ENCODE peak calls at places on chromosomes 12 and 14, in five cellular contexts. J is psoas muscle, N is heart left ventricle, S is left ventricle myocardium inferior, L is SJSA1. K is an unnamed sample.

GRCh38 chr12:12007001-12007712 is 63.6 kb upstream of the BCL2L14 start:
- DNase-seq in J (no peak), N (no peak), S (no peak), L (peak; percentile 97), K (no peak)

GRCh38 chr12:24232531-24232930 is 283.1 kb upstream of the SOX5 start:
- DNase-seq in J (no peak), N (no peak), S (no peak), L (no peak), K (no peak)

GRCh38 chr14:85535916-85536834 is 6.2 kb downstream of the FLRT2 start:
- DNase-seq in J (no peak), N (no peak), S (no peak), L (peak; percentile 71), K (peak; percentile 44)

GRCh38 chr12:82754856-82755255 is 68.2 kb downstream of the TMTC2 start:
- DNase-seq in J (no peak), N (no peak), S (no peak), L (no peak), K (no peak)

GRCh38 chr12:69880566-69880965 is 55.5 kb downstream of the MYRFL start:
- DNase-seq in J (no peak), N (no peak), S (no peak), L (no peak), K (no peak)

GRCh38 chr12:114580306-114580705 is 103.7 kb downstream of the TBX3 start:
- DNase-seq in J (no peak), N (no peak), S (no peak), L (no peak), K (no peak)

GRCh38 chr12:110370732-110371141 is 32.8 kb downstream of the ANAPC7 start:
- DNase-seq in J (no peak), N (no peak), S (no peak), L (no peak), K (no peak)

GRCh38 chr12:63124778-63125177 is 26.2 kb downstream of the AVPR1A start:
- DNase-seq in J (no peak), N (no peak), S (no peak), L (no peak), K (no peak)

GRCh38 chr12:94204647-94205247 is 56.4 kb downstream of the PLXNC1 start:
- DNase-seq in J (no peak), N (no peak), S (no peak), L (no peak), K (no peak)

GRCh38 chr14:82398313-82398712 is 864.7 kb upstream of the SEL1L start:
- DNase-seq in J (no peak), N (no peak), S (no peak), L (no peak), K (no peak)

GRCh38 chr12:120466560-120467315 is 2.8 kb downstream of the SRSF9 start:
- DNase-seq in J (peak; percentile 20), N (peak; percentile 28), S (no peak), L (peak; percentile 29), K (peak; percentile 34)

GRCh38 chr12:46435625-46436024 is 63.1 kb upstream of the SLC38A2 start:
- DNase-seq in J (no peak), N (no peak), S (no peak), L (no peak), K (no peak)

GRCh38 chr14:99119554-99119953 is 152.4 kb downstream of the BCL11B start:
- DNase-seq in J (no peak), N (no peak), S (no peak), L (no peak), K (no peak)

GRCh38 chr12:88305491-88305890 is 163.4 kb downstream of the TMTC3 start:
- DNase-seq in J (no peak), N (no peak), S (no peak), L (no peak), K (no peak)

GRCh38 chr12:111437816-111438454 is 32.2 kb downstream of the SH2B3 start:
- DNase-seq in J (no peak), N (peak; percentile 60), S (no peak), L (no peak), K (no peak)

GRCh38 chr14:65686761-65687160 is 274.2 kb downstream of the FUT8 start:
- DNase-seq in J (no peak), N (no peak), S (no peak), L (no peak), K (no peak)

GRCh38 chr14:59846595-59846994 is 24.0 kb downstream of the RTN1 start:
- DNase-seq in J (no peak), N (no peak), S (no peak), L (no peak), K (no peak)

GRCh38 chr12:1250641-1251040 is 259.6 kb downstream of the ERC1 start:
- DNase-seq in J (no peak), N (no peak), S (no peak), L (no peak), K (no peak)

GRCh38 chr14:100030441-100031153 is 34.6 kb upstream of the EVL start:
- DNase-seq in J (no peak), N (no peak), S (no peak), L (peak; percentile 58), K (peak; percentile 25)

GRCh38 chr12:63802012-63802608 is 22.4 kb downstream of the RXYLT1 start:
- DNase-seq in J (no peak), N (no peak), S (no peak), L (peak; percentile 12), K (no peak)

GRCh38 chr14:61589691-61590521 is 105.4 kb upstream of the HIF1A start:
- DNase-seq in J (no peak), N (no peak), S (no peak), L (no peak), K (no peak)

DNA sequence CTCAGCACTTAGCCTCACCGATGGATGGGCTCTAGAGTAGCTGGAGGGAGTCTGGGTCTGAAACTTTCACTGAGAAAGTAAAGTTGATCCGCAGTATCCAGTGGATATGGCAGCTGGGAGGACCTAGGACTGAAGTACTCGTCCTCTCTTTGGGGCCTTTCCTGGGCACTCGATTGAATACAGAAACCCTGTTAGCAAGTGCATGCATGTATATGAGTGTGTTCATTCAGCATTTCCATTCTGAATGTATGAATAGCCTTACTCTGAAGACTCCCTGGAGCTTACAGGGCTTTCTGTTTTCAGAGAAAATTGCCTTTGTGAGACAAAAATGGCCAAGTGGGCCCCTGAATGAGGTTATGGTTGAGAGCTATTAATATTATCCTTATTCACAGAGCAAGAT is 62.8 kb downstream of the DAD1 start:
- DNase-seq in J (no peak), N (no peak), S (no peak), L (no peak), K (no peak)
- H3K36me3 ChIP-seq in J (no peaks in the 10 kb centered on the region), N (no peaks in the 10 kb centered on the region), S (no peaks in the 10 kb centered on the region), L (peaks cover 24% of the 10 kb centered on the region), K (no peaks in the 10 kb centered on the region)

DNA sequence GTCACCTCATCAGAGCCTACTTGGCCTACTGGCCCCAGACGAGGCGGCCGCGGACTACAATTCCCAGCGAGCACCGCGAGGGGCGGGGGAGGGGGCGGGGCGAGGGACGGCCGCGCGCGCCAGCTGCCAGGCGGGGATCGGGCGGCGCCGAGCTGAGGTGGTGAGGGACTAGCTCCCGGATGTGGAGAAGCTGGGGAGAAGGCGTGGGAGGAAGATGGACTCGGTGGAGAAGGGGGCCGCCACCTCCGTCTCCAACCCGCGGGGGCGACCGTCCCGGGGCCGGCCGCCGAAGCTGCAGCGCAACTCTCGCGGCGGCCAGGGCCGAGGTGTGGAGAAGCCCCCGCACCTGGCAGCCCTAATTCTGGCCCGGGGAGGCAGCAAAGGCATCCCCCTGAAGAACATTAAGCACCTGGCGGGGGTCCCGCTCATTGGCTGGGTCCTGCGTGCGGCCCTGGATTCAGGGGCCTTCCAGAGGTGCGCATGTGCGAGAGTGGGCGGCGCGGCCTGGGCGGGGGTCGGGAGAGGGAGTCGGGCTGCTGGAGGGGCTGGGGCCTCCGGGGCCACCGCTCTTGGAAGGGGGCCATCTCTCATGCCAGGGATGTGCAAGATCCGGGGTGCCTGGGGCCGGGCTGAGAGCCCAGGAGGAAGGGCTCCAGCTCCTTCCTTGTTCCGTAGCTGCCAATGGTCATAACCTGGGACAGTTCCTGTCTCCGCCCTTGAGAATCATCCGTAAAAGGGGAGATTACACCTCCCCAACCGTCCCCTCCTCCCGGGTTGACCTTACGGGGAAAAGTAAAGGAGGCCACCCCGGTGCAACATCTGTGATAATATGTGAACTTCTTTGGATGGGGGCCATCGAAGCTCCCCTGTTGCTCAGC is at the start of gene CMAS:
- DNase-seq in J (peak; percentile 81), N (peak; percentile 87), S (peak; percentile 81), L (peak; percentile 50), K (peak; percentile 71)
- H3K27ac ChIP-seq in J (peak within 1 kb of the TSS; percentile 91), N (peak within 1 kb of the TSS; percentile 93), S (peak within 1 kb of the TSS; percentile 93), L (peak within 1 kb of the TSS; percentile 67), K (peak within 1 kb of the TSS; percentile 93)

DNA sequence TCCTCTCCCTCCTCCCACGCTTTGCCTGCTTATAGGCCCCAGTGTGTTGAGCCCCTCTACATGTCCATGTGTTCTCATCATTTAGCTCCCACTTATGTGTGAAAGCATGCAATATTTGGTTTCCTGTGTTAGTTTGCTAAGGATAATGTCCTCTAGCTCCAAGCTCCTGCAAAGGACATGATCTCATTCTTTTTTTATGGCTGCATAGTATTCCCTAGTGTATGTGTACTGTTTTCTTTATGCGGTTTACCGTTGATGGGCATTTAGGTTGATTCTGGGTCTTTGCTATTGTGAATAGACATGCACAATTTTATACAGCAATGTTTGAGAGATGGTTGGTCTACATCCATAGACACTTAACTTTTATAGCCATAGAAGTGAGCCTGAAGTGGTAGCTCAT is 5.1 kb downstream of the RESF1 start:
- DNase-seq in J (no peak), N (no peak), S (no peak), L (no peak), K (no peak)
- H3K36me3 ChIP-seq in J (peaks cover 3% of the 10 kb centered on the region), N (no peaks in the 10 kb centered on the region), S (peaks cover 26% of the 10 kb centered on the region), L (peaks cover 36% of the 10 kb centered on the region), K (no peaks in the 10 kb centered on the region)

DNA sequence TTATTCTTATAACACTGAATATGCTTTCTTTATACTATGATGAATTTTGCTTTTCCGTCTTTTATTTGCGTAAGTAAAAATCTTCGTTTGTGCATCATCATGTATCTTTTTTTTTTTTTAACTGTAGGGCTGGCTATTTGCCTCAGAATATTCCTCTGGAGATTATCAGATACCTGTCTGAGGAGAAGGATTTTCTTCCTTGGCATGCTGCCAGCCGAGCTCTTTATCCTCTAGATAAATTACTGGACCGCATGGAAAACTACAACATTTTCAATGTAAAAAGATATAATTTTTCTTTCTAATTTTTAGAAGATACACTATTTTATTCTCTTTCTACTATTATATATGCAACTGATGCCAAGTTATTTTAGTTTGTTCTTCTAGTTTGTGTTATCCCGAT is 346.6 kb downstream of the TRHDE start:
- DNase-seq in J (no peak), N (no peak), S (no peak), L (no peak), K (peak; percentile 14)
- H3K27ac ChIP-seq in J (no peak overlapping the region), N (no peak overlapping the region), S (no peak overlapping the region), L (no peak overlapping the region), K (no peak overlapping the region)

GRCh38 chr12:6066651-6067050 is 57.8 kb downstream of the VWF start:
- DNase-seq in J (no peak), N (no peak), S (no peak), L (no peak), K (no peak)
- H3K36me3 ChIP-seq in J (no peaks in the 10 kb centered on the region), N (no peaks in the 10 kb centered on the region), S (peaks cover 30% of the 10 kb centered on the region), L (no peaks in the 10 kb centered on the region), K (no peaks in the 10 kb centered on the region)

DNA sequence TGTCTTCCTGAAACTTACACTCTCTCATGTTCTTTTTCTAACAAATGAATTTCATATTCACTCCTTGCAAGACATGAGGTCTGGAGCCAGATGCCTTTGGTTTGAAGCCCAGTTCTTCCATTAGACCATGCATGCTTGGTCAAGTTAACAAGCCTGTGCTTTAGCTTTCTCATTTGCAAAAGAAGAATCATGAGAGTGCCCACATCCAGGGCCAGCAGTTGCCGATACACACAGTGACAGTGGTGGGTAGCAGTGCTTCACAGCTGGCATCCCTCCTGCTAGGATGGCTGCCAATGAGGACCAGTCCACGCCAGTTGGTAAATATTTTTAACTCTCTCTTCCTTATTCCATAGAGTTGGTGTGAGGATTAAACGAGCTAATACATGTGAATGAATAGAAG is 163.1 kb downstream of the PHLDA1 start:
- DNase-seq in J (no peak), N (peak; percentile 45), S (peak; percentile 26), L (no peak), K (no peak)
- H3K27ac ChIP-seq in J (no peak overlapping the region), N (no peak overlapping the region), S (no peak overlapping the region), L (no peak overlapping the region), K (no peak overlapping the region)

GRCh38 chr14:103492572-103492971 is 30.1 kb downstream of the CKB start:
- DNase-seq in J (no peak), N (no peak), S (no peak), L (no peak), K (no peak)
- H3K36me3 ChIP-seq in J (peaks cover 2% of the 10 kb centered on the region), N (no peaks in the 10 kb centered on the region), S (peaks cover 83% of the 10 kb centered on the region), L (peaks cover 58% of the 10 kb centered on the region), K (no peaks in the 10 kb centered on the region)